ENCODE peak calls at places on chromosome 3, in ten cellular contexts. One of them, this sample, is unnamed.

GRCh38 chr3:127431066-127431465 is 143.2 kb upstream of the PRR20G start:
- DNase-seq in heart left ventricle: peak; percentile 12
- DNase-seq in K562: no peak
- DNase-seq in mammary epithelial cell: no peak
- DNase-seq in cardiac muscle cell: peak; percentile 69
- DNase-seq in lower lobe of right lung: no peak
- DNase-seq in prostate gland: no peak
- DNase-seq in esophagus muscularis mucosa: no peak
- DNase-seq in upper lobe of right lung: peak; percentile 2
- DNase-seq in heart right ventricle: no peak
- DNase-seq in this sample: no peak

GRCh38 chr3:105906834-105907233 is 38.0 kb upstream of the CBLB start:
- DNase-seq in heart left ventricle: peak; percentile 70
- DNase-seq in K562: no peak
- DNase-seq in mammary epithelial cell: peak; percentile 61
- DNase-seq in cardiac muscle cell: no peak
- DNase-seq in lower lobe of right lung: no peak
- DNase-seq in prostate gland: no peak
- DNase-seq in esophagus muscularis mucosa: no peak
- DNase-seq in upper lobe of right lung: no peak
- DNase-seq in heart right ventricle: no peak
- DNase-seq in this sample: peak; percentile 61

GRCh38 chr3:14415501-14415900 is 13.1 kb downstream of the SLC6A6 start:
- DNase-seq in heart left ventricle: no peak
- DNase-seq in K562: no peak
- DNase-seq in mammary epithelial cell: peak; percentile 25
- DNase-seq in cardiac muscle cell: no peak
- DNase-seq in lower lobe of right lung: no peak
- DNase-seq in prostate gland: no peak
- DNase-seq in esophagus muscularis mucosa: no peak
- DNase-seq in upper lobe of right lung: no peak
- DNase-seq in heart right ventricle: no peak
- DNase-seq in this sample: peak; percentile 41

GRCh38 chr3:153574445-153574844 is 412.4 kb downstream of the RAP2B start:
- DNase-seq in heart left ventricle: no peak
- DNase-seq in K562: no peak
- DNase-seq in mammary epithelial cell: no peak
- DNase-seq in cardiac muscle cell: no peak
- DNase-seq in lower lobe of right lung: no peak
- DNase-seq in prostate gland: no peak
- DNase-seq in esophagus muscularis mucosa: no peak
- DNase-seq in upper lobe of right lung: no peak
- DNase-seq in heart right ventricle: no peak
- DNase-seq in this sample: no peak

GRCh38 chr3:142239421-142239820 is 14.0 kb upstream of the GK5 start:
- DNase-seq in heart left ventricle: no peak
- DNase-seq in K562: no peak
- DNase-seq in mammary epithelial cell: no peak
- DNase-seq in cardiac muscle cell: no peak
- DNase-seq in lower lobe of right lung: no peak
- DNase-seq in prostate gland: no peak
- DNase-seq in esophagus muscularis mucosa: no peak
- DNase-seq in upper lobe of right lung: no peak
- DNase-seq in heart right ventricle: no peak
- DNase-seq in this sample: no peak

GRCh38 chr3:150734795-150735119 is 28.2 kb downstream of the SIAH2 start:
- DNase-seq in heart left ventricle: no peak
- DNase-seq in K562: no peak
- DNase-seq in mammary epithelial cell: no peak
- DNase-seq in cardiac muscle cell: no peak
- DNase-seq in lower lobe of right lung: no peak
- DNase-seq in prostate gland: no peak
- DNase-seq in esophagus muscularis mucosa: no peak
- DNase-seq in upper lobe of right lung: no peak
- DNase-seq in heart right ventricle: no peak
- DNase-seq in this sample: no peak

GRCh38 chr3:178436773-178437172 is 99.5 kb upstream of the KCNMB2 start:
- DNase-seq in heart left ventricle: no peak
- DNase-seq in K562: peak; percentile 14
- DNase-seq in mammary epithelial cell: no peak
- DNase-seq in cardiac muscle cell: peak; percentile 32
- DNase-seq in lower lobe of right lung: no peak
- DNase-seq in prostate gland: no peak
- DNase-seq in esophagus muscularis mucosa: no peak
- DNase-seq in upper lobe of right lung: no peak
- DNase-seq in heart right ventricle: no peak
- DNase-seq in this sample: peak; percentile 21

GRCh38 chr3:64595253-64595694 is 92.5 kb downstream of the ADAMTS9 start:
- DNase-seq in heart left ventricle: peak; percentile 72
- DNase-seq in K562: no peak
- DNase-seq in mammary epithelial cell: peak; percentile 91
- DNase-seq in cardiac muscle cell: no peak
- DNase-seq in lower lobe of right lung: no peak
- DNase-seq in prostate gland: no peak
- DNase-seq in esophagus muscularis mucosa: no peak
- DNase-seq in upper lobe of right lung: no peak
- DNase-seq in heart right ventricle: peak; percentile 19
- DNase-seq in this sample: peak; percentile 2

GRCh38 chr3:45223889-45224730 is 2.0 kb downstream of the TMEM158 start:
- DNase-seq in heart left ventricle: no peak
- DNase-seq in K562: no peak
- DNase-seq in mammary epithelial cell: peak; percentile 42
- DNase-seq in cardiac muscle cell: no peak
- DNase-seq in lower lobe of right lung: no peak
- DNase-seq in prostate gland: no peak
- DNase-seq in esophagus muscularis mucosa: no peak
- DNase-seq in upper lobe of right lung: no peak
- DNase-seq in heart right ventricle: no peak
- DNase-seq in this sample: no peak

DNA sequence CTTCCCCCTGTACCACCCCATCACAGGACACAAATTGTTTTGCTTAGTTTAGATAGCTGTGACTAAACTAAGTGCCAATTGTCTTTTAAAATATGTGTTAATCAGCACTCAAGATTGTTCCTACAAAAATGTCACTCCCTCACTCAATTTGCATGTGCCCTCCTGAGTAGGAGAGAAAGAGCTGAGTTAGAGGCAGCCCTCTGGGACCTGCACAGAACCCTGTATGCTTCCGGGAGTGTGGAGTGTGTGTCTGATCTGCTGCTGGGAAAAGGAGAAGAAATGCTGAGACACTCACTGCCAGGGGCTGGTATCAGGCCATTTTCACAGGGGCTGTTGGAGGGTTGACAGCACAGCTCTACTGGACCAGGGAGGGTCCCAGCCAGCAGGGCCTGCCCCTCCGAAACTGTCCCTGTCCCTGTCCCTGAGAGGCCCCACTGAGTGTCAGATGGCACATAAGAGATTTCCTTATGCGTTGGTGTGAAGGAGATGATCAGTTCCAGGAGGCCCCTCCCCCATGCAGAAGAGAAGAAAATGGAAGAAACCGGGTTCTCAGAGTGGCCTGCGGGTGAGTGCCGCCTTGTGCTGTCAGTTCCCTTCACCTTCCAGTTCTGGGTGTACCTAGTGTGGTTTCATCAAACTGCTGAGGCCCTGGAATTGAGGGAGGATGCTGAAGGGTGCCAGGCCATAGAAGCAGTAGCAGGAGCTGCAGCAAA is 3.9 kb upstream of the B3GNT5 start:
- DNase-seq in heart left ventricle: no peak
- DNase-seq in K562: no peak
- DNase-seq in mammary epithelial cell: no peak
- DNase-seq in cardiac muscle cell: no peak
- DNase-seq in lower lobe of right lung: no peak
- DNase-seq in prostate gland: no peak
- DNase-seq in esophagus muscularis mucosa: no peak
- DNase-seq in upper lobe of right lung: no peak
- DNase-seq in heart right ventricle: no peak
- DNase-seq in this sample: no peak
- H3K27ac ChIP-seq in heart left ventricle: no peak overlapping the region
- H3K27ac ChIP-seq in K562: no peak overlapping the region
- H3K27ac ChIP-seq in mammary epithelial cell: no peak overlapping the region
- H3K27ac ChIP-seq in cardiac muscle cell: no peak overlapping the region
- H3K27ac ChIP-seq in lower lobe of right lung: no peak overlapping the region
- H3K27ac ChIP-seq in prostate gland: no peak overlapping the region
- H3K27ac ChIP-seq in esophagus muscularis mucosa: no peak overlapping the region
- H3K27ac ChIP-seq in upper lobe of right lung: no peak overlapping the region
- H3K27ac ChIP-seq in heart right ventricle: no peak overlapping the region
- H3K27ac ChIP-seq in this sample: no peak overlapping the region

DNA sequence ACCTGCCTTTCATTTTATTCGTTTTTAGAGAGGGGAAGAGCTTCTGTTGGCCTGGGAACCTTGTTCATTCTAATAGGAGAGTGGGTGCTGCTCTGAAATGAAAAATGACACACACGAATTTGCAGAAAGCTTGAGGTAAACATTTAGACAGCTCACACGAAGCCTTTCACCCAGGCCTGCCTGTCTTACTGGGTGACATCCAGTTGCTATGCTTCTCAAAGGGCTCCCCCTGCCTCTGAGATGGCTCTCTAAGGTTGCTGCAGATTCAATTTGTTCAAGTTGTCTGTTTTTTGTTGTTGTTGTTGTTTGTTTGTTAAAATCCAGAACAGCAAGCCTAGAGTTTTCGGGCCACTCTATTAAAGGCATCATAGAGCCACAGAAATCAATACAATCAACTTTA is 18.1 kb downstream of the PEX5L start:
- DNase-seq in heart left ventricle: no peak
- DNase-seq in K562: no peak
- DNase-seq in mammary epithelial cell: no peak
- DNase-seq in cardiac muscle cell: peak; percentile 13
- DNase-seq in lower lobe of right lung: no peak
- DNase-seq in prostate gland: no peak
- DNase-seq in esophagus muscularis mucosa: no peak
- DNase-seq in upper lobe of right lung: no peak
- DNase-seq in heart right ventricle: no peak
- DNase-seq in this sample: no peak
- TF ChIP-seq CTCF in heart left ventricle: no peak
- TF ChIP-seq CTCF in K562: no peak
- TF ChIP-seq CTCF in mammary epithelial cell: peak; percentile 31
- TF ChIP-seq CTCF in cardiac muscle cell: no peak
- TF ChIP-seq CTCF in lower lobe of right lung: no peak
- TF ChIP-seq CTCF in prostate gland: no peak
- TF ChIP-seq CTCF in esophagus muscularis mucosa: no peak
- TF ChIP-seq CTCF in upper lobe of right lung: no peak
- TF ChIP-seq CTCF in heart right ventricle: no peak
- TF ChIP-seq CTCF in this sample: no peak

DNA sequence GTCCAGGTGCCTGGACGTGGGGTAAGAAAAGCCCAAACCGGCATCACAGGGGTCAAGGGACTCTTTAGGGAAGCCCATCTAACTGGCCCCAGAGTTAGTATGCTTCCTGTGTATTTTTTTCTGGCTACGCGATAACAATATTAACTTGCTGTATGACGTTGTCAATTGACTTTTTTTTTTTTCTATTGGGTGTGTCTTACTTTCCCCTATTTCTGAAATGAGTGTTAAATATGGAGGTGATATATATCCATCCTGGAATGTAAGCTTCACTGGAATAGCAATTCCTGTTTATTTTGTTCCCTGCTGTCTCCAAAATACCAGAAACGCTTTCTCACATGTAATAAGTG is 598 bp upstream of the GMNC start:
- DNase-seq in heart left ventricle: no peak
- DNase-seq in K562: no peak
- DNase-seq in mammary epithelial cell: no peak
- DNase-seq in cardiac muscle cell: no peak
- DNase-seq in lower lobe of right lung: no peak
- DNase-seq in prostate gland: no peak
- DNase-seq in esophagus muscularis mucosa: no peak
- DNase-seq in upper lobe of right lung: no peak
- DNase-seq in heart right ventricle: no peak
- DNase-seq in this sample: no peak
- H3K27ac ChIP-seq in heart left ventricle: peak overlapping the region; percentile 88
- H3K27ac ChIP-seq in K562: no peak overlapping the region
- H3K27ac ChIP-seq in mammary epithelial cell: no peak overlapping the region
- H3K27ac ChIP-seq in cardiac muscle cell: no peak overlapping the region
- H3K27ac ChIP-seq in lower lobe of right lung: peak overlapping the region; percentile 53
- H3K27ac ChIP-seq in prostate gland: peak overlapping the region; percentile 67
- H3K27ac ChIP-seq in esophagus muscularis mucosa: peak overlapping the region; percentile 81
- H3K27ac ChIP-seq in upper lobe of right lung: no peak overlapping the region
- H3K27ac ChIP-seq in heart right ventricle: peak overlapping the region; percentile 86
- H3K27ac ChIP-seq in this sample: no peak overlapping the region

GRCh38 chr3:176647988-176648387 is 549.3 kb downstream of the TBL1XR1 start:
- DNase-seq in heart left ventricle: no peak
- DNase-seq in K562: no peak
- DNase-seq in mammary epithelial cell: no peak
- DNase-seq in cardiac muscle cell: no peak
- DNase-seq in lower lobe of right lung: no peak
- DNase-seq in prostate gland: no peak
- DNase-seq in esophagus muscularis mucosa: no peak
- DNase-seq in upper lobe of right lung: no peak
- DNase-seq in heart right ventricle: no peak
- DNase-seq in this sample: no peak

GRCh38 chr3:176651622-176652021 is 545.7 kb downstream of the TBL1XR1 start:
- DNase-seq in heart left ventricle: no peak
- DNase-seq in K562: no peak
- DNase-seq in mammary epithelial cell: no peak
- DNase-seq in cardiac muscle cell: no peak
- DNase-seq in lower lobe of right lung: no peak
- DNase-seq in prostate gland: no peak
- DNase-seq in esophagus muscularis mucosa: no peak
- DNase-seq in upper lobe of right lung: no peak
- DNase-seq in heart right ventricle: no peak
- DNase-seq in this sample: no peak

DNA sequence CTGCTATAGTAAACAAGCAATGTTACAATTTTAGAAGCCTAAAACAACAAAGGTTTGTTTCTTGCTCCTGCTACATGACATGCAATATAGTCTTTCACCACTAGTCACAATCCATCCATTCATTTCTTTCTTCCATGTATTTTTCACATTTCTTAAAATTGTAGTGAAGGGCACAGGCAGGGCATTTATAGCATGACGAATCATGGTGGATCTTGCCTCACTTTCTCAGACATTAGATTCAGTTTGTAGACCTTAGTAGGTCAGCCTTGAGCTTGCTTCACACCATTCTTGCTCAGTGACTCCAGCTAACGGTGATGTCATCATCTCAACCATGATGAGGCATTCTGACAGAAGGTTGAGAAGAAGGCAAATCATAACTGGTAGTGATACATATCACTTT is 546.8 kb downstream of the TBL1XR1 start:
- DNase-seq in heart left ventricle: no peak
- DNase-seq in K562: peak; percentile 15
- DNase-seq in mammary epithelial cell: peak; percentile 57
- DNase-seq in cardiac muscle cell: no peak
- DNase-seq in lower lobe of right lung: no peak
- DNase-seq in prostate gland: no peak
- DNase-seq in esophagus muscularis mucosa: no peak
- DNase-seq in upper lobe of right lung: no peak
- DNase-seq in heart right ventricle: no peak
- DNase-seq in this sample: peak; percentile 8
- TF ChIP-seq CTCF in heart left ventricle: peak; percentile 14
- TF ChIP-seq CTCF in K562: no peak
- TF ChIP-seq CTCF in mammary epithelial cell: peak; percentile 26
- TF ChIP-seq CTCF in cardiac muscle cell: peak; percentile 2
- TF ChIP-seq CTCF in lower lobe of right lung: no peak
- TF ChIP-seq CTCF in prostate gland: no peak
- TF ChIP-seq CTCF in esophagus muscularis mucosa: peak; percentile 23
- TF ChIP-seq CTCF in upper lobe of right lung: no peak
- TF ChIP-seq CTCF in heart right ventricle: no peak
- TF ChIP-seq CTCF in this sample: no peak